ENCODE peak calls at places on chromosomes 4 and X, in four cellular contexts. M, J, W and Y are unnamed samples.

GRCh38 chrX:53071604-53072417 is 10.4 kb upstream of the TSPYL2 start:
- DNase-seq in J (peak; percentile 39), W (peak; percentile 70), M (peak; percentile 46), Y (peak; percentile 50)

GRCh38 chr4:138255917-138256597 is 13.9 kb upstream of the SLC7A11 start:
- DNase-seq in J (no peak), M (no peak), W (no peak), Y (no peak)

GRCh38 chr4:85370400-85371032 is 104.4 kb upstream of the ARHGAP24 start:
- DNase-seq in J (peak; percentile 53), M (peak; percentile 36), W (peak; percentile 11), Y (peak; percentile 21)

GRCh38 chr4:1075266-1075665 is 38.1 kb downstream of the RNF212 start:
- DNase-seq in W (no peak), M (no peak), J (no peak), Y (no peak)

GRCh38 chr4:6917445-6918241 is 8.0 kb downstream of the TBC1D14 start:
- DNase-seq in W (peak; percentile 90), J (no peak), M (no peak), Y (peak; percentile 79)

GRCh38 chr4:187666634-187667033 is 328.9 kb upstream of the ZFP42 start:
- DNase-seq in W (no peak), J (no peak), M (peak; percentile 11), Y (no peak)

GRCh38 chrX:118497180-118497814 is 1.7 kb downstream of the DOCK11 start:
- DNase-seq in J (no peak), W (no peak), M (no peak), Y (no peak)

GRCh38 chr4:158805628-158806471 is 37.0 kb downstream of the FNIP2 start:
- DNase-seq in M (no peak), J (no peak), W (peak; percentile 62), Y (no peak)

GRCh38 chr4:148980782-148981181 is 538.6 kb upstream of the NR3C2 start:
- DNase-seq in J (no peak), M (no peak), W (no peak), Y (no peak)

GRCh38 chr4:140309124-140309870 is 64.1 kb upstream of the SCOC start:
- DNase-seq in J (peak; percentile 42), W (no peak), M (peak; percentile 68), Y (no peak)

GRCh38 chr4:38085394-38086150 is 125.4 kb downstream of the PTTG2 start:
- DNase-seq in M (peak; percentile 56), J (no peak), W (no peak), Y (no peak)

GRCh38 chr4:18695733-18696527 is 674.4 kb upstream of the LCORL start:
- DNase-seq in J (no peak), W (no peak), M (no peak), Y (no peak)

GRCh38 chr4:1253831-1254230 is 4.9 kb upstream of the CTBP1 start:
- DNase-seq in W (no peak), J (no peak), M (no peak), Y (no peak)

GRCh38 chr4:5888706-5889696 is 3.9 kb downstream of the CRMP1 start:
- DNase-seq in J (no peak), W (no peak), M (no peak), Y (no peak)

GRCh38 chrX:153688900-153689590 is 1.3 kb downstream of the SLC6A8 start:
- DNase-seq in M (peak; percentile 40), W (no peak), J (no peak), Y (no peak)

GRCh38 chr4:105194328-105195231 is 47.9 kb downstream of the TET2 start:
- DNase-seq in M (no peak), W (no peak), J (peak; percentile 15), Y (no peak)

GRCh38 chr4:166816901-166817300 is 417.4 kb downstream of the SPOCK3 start:
- DNase-seq in M (no peak), J (no peak), W (peak; percentile 45), Y (peak; percentile 26)

GRCh38 chr4:139798456-139798855 is 132.8 kb downstream of the MGST2 start:
- DNase-seq in M (peak; percentile 19), J (no peak), W (no peak), Y (no peak)

GRCh38 chr4:123597586-123597985 is 201.0 kb downstream of the SPRY1 start:
- DNase-seq in J (peak; percentile 35), W (no peak), M (peak; percentile 73), Y (no peak)

GRCh38 chrX:68997911-68998310 is 167.3 kb downstream of the PJA1 start:
- DNase-seq in M (peak; percentile 63), W (peak; percentile 53), J (peak; percentile 21), Y (no peak)

GRCh38 chr4:98181815-98182214 is 38.5 kb upstream of the STPG2 start:
- DNase-seq in W (no peak), J (peak; percentile 13), M (peak; percentile 11), Y (no peak)

GRCh38 chrX:50469206-50469605 is 1.4 kb downstream of the DGKK start:
- DNase-seq in W (no peak), J (no peak), M (no peak), Y (no peak)

GRCh38 chrX:133232331-133232730 is 14.2 kb upstream of the TFDP3 start:
- DNase-seq in J (no peak), W (no peak), M (no peak), Y (no peak)

GRCh38 chr4:148164529-148164928 is 277.7 kb downstream of the NR3C2 start:
- DNase-seq in J (no peak), M (no peak), W (no peak), Y (no peak)

GRCh38 chr4:148341980-148342800 is 100.0 kb downstream of the NR3C2 start:
- DNase-seq in J (no peak), W (no peak), M (no peak), Y (no peak)

GRCh38 chr4:177369372-177369771 is 59.7 kb downstream of the NEIL3 start:
- DNase-seq in J (peak; percentile 79), W (no peak), M (peak; percentile 36), Y (no peak)

GRCh38 chrX:124216396-124217124 is 115.9 kb upstream of the TEX13D start:
- DNase-seq in M (no peak), W (no peak), J (no peak), Y (no peak)

GRCh38 chr4:3805731-3806130 is 39.5 kb downstream of the ADRA2C start:
- DNase-seq in W (no peak), M (no peak), J (no peak), Y (no peak)

GRCh38 chr4:121278811-121279368 is 101.9 kb downstream of the QRFPR start:
- DNase-seq in M (peak; percentile 20), J (peak; percentile 34), W (no peak), Y (no peak)